ENCODE peak calls at places on chromosomes 4 and X, in six cellular contexts. H, W, Z, F, O and V are unnamed samples.

GRCh38 chrX:152926279-152926678 is 28.4 kb downstream of the ZNF185 start:
- DNase-seq in F (peak), H (peak), O (peak), W (peak), Z (peak), V (peak)

GRCh38 chr4:171727185-171727584 is 86.0 kb upstream of the GALNTL6 start:
- DNase-seq in W (no peak), O (no peak), Z (no peak), F (no peak), H (no peak), V (no peak)

GRCh38 chrX:150842198-150842553 is 56.3 kb downstream of the CD99L2 start:
- DNase-seq in Z (no peak), H (no peak), O (no peak), F (no peak), W (peak), V (no peak)

GRCh38 chr4:123411976-123412589 is 15.5 kb downstream of the SPRY1 start:
- DNase-seq in O (peak), F (no peak), H (no peak), W (no peak), Z (no peak), V (no peak)

GRCh38 chr4:20639346-20639745 is 60.9 kb upstream of the PACRGL start:
- DNase-seq in Z (no peak), F (no peak), W (no peak), H (no peak), O (no peak), V (no peak)

GRCh38 chr4:123649644-123650356 is 253.2 kb downstream of the SPRY1 start:
- DNase-seq in O (peak), F (no peak), H (no peak), W (peak), Z (peak), V (peak)

GRCh38 chr4:157020882-157021281 is 49.3 kb upstream of the PDGFC start:
- DNase-seq in O (no peak), Z (no peak), H (no peak), W (no peak), F (no peak), V (no peak)

GRCh38 chr4:147975325-147975724 is 243.4 kb downstream of the ARHGAP10 start:
- DNase-seq in F (no peak), H (no peak), W (no peak), O (no peak), Z (peak), V (no peak)

GRCh38 chr4:99754756-99755155 is 61.9 kb upstream of the DAPP1 start:
- DNase-seq in Z (no peak), W (no peak), O (no peak), H (no peak), F (no peak), V (peak)

GRCh38 chrX:97609357-97609756 is 725.6 kb downstream of the RPA4 start:
- DNase-seq in W (no peak), O (no peak), H (no peak), Z (no peak), F (no peak), V (no peak)

GRCh38 chr4:119027815-119028214 is 107.8 kb upstream of the MYOZ2 start:
- DNase-seq in Z (no peak), F (no peak), O (no peak), H (no peak), W (no peak), V (no peak)

GRCh38 chrX:57900961-57901360 is 9.3 kb downstream of the ZXDA start:
- DNase-seq in W (no peak), O (peak), H (no peak), Z (no peak), F (no peak), V (peak)